ENCODE peak calls at places on chromosomes 12 and 14, in eight cellular contexts. B, E, I, Z, M, F, O and L are unnamed samples.

GRCh38 chr14:101254805-101255764 is 306.2 kb upstream of the DIO3 start:
- DNase-seq in I (no peak), M (no peak), B (no peak), Z (no peak), E (no peak), F (no peak), O (peak; percentile 36), L (no peak)

GRCh38 chr12:58804749-58805148 is 115.6 kb downstream of the LRIG3 start:
- DNase-seq in B (peak; percentile 9), I (no peak), E (no peak), Z (no peak), M (peak; percentile 7), O (no peak), F (no peak), L (no peak)

GRCh38 chr14:91140672-91141071 is 26.8 kb downstream of the DGLUCY start:
- DNase-seq in M (peak; percentile 41), F (no peak), E (peak; percentile 25), I (no peak), B (peak; percentile 24), Z (no peak), O (no peak), L (no peak)

GRCh38 chr12:1928439-1929121 is 10.1 kb upstream of the CACNA2D4 start:
- DNase-seq in O (no peak), I (peak; percentile 51), B (no peak), M (no peak), F (no peak), Z (no peak), E (no peak), L (no peak)

GRCh38 chr12:108305520-108305919 is 33.6 kb downstream of the CMKLR1 start:
- DNase-seq in Z (peak; percentile 79), M (no peak), F (peak; percentile 85), O (peak; percentile 96), E (peak; percentile 46), I (peak; percentile 95), B (no peak), L (no peak)

GRCh38 chr14:84825481-84825880 is 704.5 kb upstream of the FLRT2 start:
- DNase-seq in E (peak; percentile 11), O (no peak), F (no peak), I (no peak), M (no peak), Z (no peak), B (no peak), L (no peak)

GRCh38 chr12:110245278-110245868 is 35.7 kb upstream of the ATP2A2 start:
- DNase-seq in E (no peak), F (peak; percentile 85), M (no peak), O (no peak), I (peak; percentile 59), Z (no peak), B (peak; percentile 68), L (no peak)

GRCh38 chr12:38123566-38124246 is 192.9 kb upstream of the ALG10B start:
- DNase-seq in M (no peak), Z (no peak), O (no peak), I (no peak), F (no peak), B (no peak), E (no peak), L (no peak)

GRCh38 chr12:78096909-78097597 is 266.4 kb downstream of the NAV3 start:
- DNase-seq in O (no peak), B (no peak), M (no peak), Z (no peak), E (peak; percentile 86), F (no peak), I (no peak), L (no peak)

GRCh38 chr12:78101181-78101876 is 270.6 kb downstream of the NAV3 start:
- DNase-seq in F (no peak), B (no peak), M (no peak), Z (no peak), E (no peak), O (no peak), I (no peak), L (no peak)

GRCh38 chr12:78099806-78100205 is 269.1 kb downstream of the NAV3 start:
- DNase-seq in B (no peak), O (no peak), E (no peak), M (no peak), F (no peak), Z (no peak), I (no peak), L (no peak)

GRCh38 chr12:78101946-78102635 is 271.4 kb downstream of the NAV3 start:
- DNase-seq in Z (no peak), E (no peak), I (no peak), B (no peak), M (peak; percentile 6), O (no peak), F (no peak), L (no peak)
- TF ChIP-seq CTCF in Z (no peak), E (no peak), I (no peak), B (peak; percentile 11), M (peak; percentile 22), O (no peak), F (no peak), L (no peak)

GRCh38 chr12:120767071-120768024 is 41.7 kb downstream of the ACADS start:
- DNase-seq in E (no peak), B (no peak), Z (no peak), F (no peak), O (no peak), M (no peak), I (no peak), L (no peak)
- TF ChIP-seq CTCF in E (no peak), B (no peak), Z (no peak), F (no peak), O (no peak), M (no peak), I (no peak), L (no peak)

DNA sequence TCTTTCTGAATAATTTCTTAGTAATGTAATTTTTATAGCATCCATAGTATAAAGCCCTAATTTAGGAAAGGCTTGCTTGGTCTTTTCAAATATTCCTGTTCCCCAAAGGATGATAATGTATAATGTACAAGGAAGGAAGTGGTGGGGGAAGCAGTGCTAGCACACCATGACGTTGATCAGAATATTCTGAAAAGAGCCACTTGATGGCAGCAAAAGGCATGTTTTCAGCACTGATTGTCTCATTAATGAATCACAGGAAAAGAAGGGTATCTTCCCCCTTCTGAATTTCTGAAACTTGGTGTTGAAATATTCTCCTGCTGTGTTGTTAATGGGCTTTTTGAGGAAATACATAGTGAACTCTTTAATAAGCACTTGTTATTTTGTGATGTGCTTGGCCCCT is 121.9 kb downstream of the TMEM117 start:
- DNase-seq in O (no peak), Z (peak; percentile 6), B (peak; percentile 52), I (no peak), F (no peak), M (peak; percentile 37), E (peak; percentile 65), L (no peak)
- TF ChIP-seq CTCF in O (peak; percentile 20), Z (no peak), B (peak; percentile 42), I (peak; percentile 14), F (peak; percentile 31), M (peak; percentile 63), E (peak; percentile 55), L (peak; percentile 15)

GRCh38 chr12:118436002-118436724 is 59.8 kb downstream of the SUDS3 start:
- DNase-seq in M (peak; percentile 12), Z (no peak), I (no peak), F (no peak), O (no peak), B (peak; percentile 33), E (no peak), L (no peak)
- TF ChIP-seq CTCF in M (peak; percentile 65), Z (no peak), I (no peak), F (no peak), O (no peak), B (peak; percentile 29), E (no peak), L (no peak)

GRCh38 chr12:92719674-92720073 is 16.9 kb downstream of the PLEKHG7 start:
- DNase-seq in M (no peak), O (no peak), Z (no peak), I (no peak), E (no peak), F (no peak), B (no peak), L (no peak)
- TF ChIP-seq CTCF in M (no peak), O (no peak), Z (no peak), I (no peak), E (no peak), F (no peak), B (no peak), L (no peak)

GRCh38 chr12:94789510-94790225 is 139.3 kb upstream of the TMCC3 start:
- DNase-seq in E (no peak), I (no peak), Z (no peak), O (no peak), M (no peak), B (no peak), F (no peak), L (no peak)
- TF ChIP-seq CTCF in E (no peak), I (no peak), Z (no peak), O (no peak), M (no peak), B (no peak), F (no peak), L (no peak)